ENCODE peak calls at places on chromosomes 5 and 9, in six cellular contexts. F, C, Y, O, R and P are unnamed samples.

GRCh38 chr5:137822158-137822764 is 45.4 kb upstream of the MYOT start:
- DNase-seq in F (peak; percentile 4), C (peak; percentile 22), Y (peak; percentile 65), O (no peak), R (no peak), P (no peak)

GRCh38 chr5:95417971-95418370 is 26.8 kb downstream of the FAM81B start:
- DNase-seq in F (no peak), C (no peak), Y (peak; percentile 6), O (no peak), R (no peak), P (no peak)

GRCh38 chr9:108113579-108113978 is 624.0 kb upstream of the KLF4 start:
- DNase-seq in F (no peak), C (no peak), Y (no peak), O (no peak), R (no peak), P (no peak)

GRCh38 chr5:102762095-102762534 is 7.0 kb downstream of the PAM start:
- DNase-seq in F (no peak), C (no peak), Y (peak; percentile 73), O (no peak), R (no peak), P (no peak)

GRCh38 chr9:21336467-21336866 is 1.3 kb upstream of the KLHL9 start:
- DNase-seq in F (no peak), C (no peak), Y (no peak), O (no peak), R (no peak), P (no peak)

GRCh38 chr5:6598351-6598900 is 34.4 kb downstream of the NSUN2 start:
- DNase-seq in F (no peak), C (no peak), Y (no peak), O (no peak), R (no peak), P (no peak)

GRCh38 chr5:53712327-53712726 is 151.9 kb downstream of the NDUFS4 start:
- DNase-seq in F (no peak), C (no peak), Y (no peak), O (no peak), R (no peak), P (no peak)

GRCh38 chr5:8508196-8508595 is 639.2 kb downstream of the MTRR start:
- DNase-seq in F (no peak), C (no peak), Y (peak; percentile 4), O (no peak), R (no peak), P (no peak)

GRCh38 chr9:85425153-85425611 is 316.6 kb downstream of the AGTPBP1 start:
- DNase-seq in F (no peak), C (peak; percentile 83), Y (peak; percentile 33), O (no peak), R (peak; percentile 3), P (no peak)

GRCh38 chr5:102579379-102579778 is 80.6 kb upstream of the SLCO6A1 start:
- DNase-seq in F (no peak), C (no peak), Y (no peak), O (no peak), R (no peak), P (no peak)

GRCh38 chr5:10635257-10635860 is 71.5 kb downstream of the ANKRD33B start:
- DNase-seq in F (no peak), C (no peak), Y (peak; percentile 40), O (no peak), R (peak; percentile 50), P (no peak)

GRCh38 chr5:143061161-143061945 is 291.2 kb downstream of the ARHGAP26 start:
- DNase-seq in F (no peak), C (no peak), Y (peak; percentile 79), O (no peak), R (no peak), P (no peak)

GRCh38 chr5:35087971-35088370 is 40.2 kb upstream of the AGXT2 start:
- DNase-seq in F (no peak), C (no peak), Y (peak; percentile 31), O (no peak), R (no peak), P (no peak)

GRCh38 chr5:6586647-6587042 is 46.2 kb downstream of the NSUN2 start:
- DNase-seq in F (no peak), C (no peak), Y (no peak), O (no peak), R (no peak), P (no peak)

GRCh38 chr9:138020795-138021182 is 143.2 kb downstream of the CACNA1B start:
- DNase-seq in F (no peak), C (no peak), Y (no peak), O (no peak), R (no peak), P (no peak)

GRCh38 chr5:126395198-126395597 is 28.0 kb upstream of the GRAMD2B start:
- DNase-seq in F (no peak), C (no peak), Y (peak; percentile 97), O (no peak), R (no peak), P (peak; percentile 63)

GRCh38 chr5:132069561-132069960 is 4.0 kb upstream of the CSF2 start:
- DNase-seq in F (no peak), C (no peak), Y (no peak), O (no peak), R (no peak), P (no peak)

GRCh38 chr9:113409481-113409880 is 994 bp downstream of the POLE3 start:
- DNase-seq in F (no peak), C (no peak), Y (peak; percentile 8), O (no peak), R (no peak), P (no peak)

GRCh38 chr9:130139251-130139650 is 33.0 kb upstream of the NCS1 start:
- DNase-seq in F (no peak), C (no peak), Y (no peak), O (no peak), R (no peak), P (no peak)

GRCh38 chr5:78009937-78010527 is 233.9 kb upstream of the TBCA start:
- DNase-seq in F (peak; percentile 9), C (no peak), Y (peak; percentile 90), O (no peak), R (no peak), P (no peak)

GRCh38 chr9:34507556-34507955 is 15.2 kb downstream of the ENHO start:
- DNase-seq in F (no peak), C (no peak), Y (no peak), O (no peak), R (no peak), P (no peak)

GRCh38 chr9:135339378-135339973 is 140.1 kb upstream of the PPP1R26 start:
- DNase-seq in F (no peak), C (no peak), Y (no peak), O (no peak), R (no peak), P (no peak)

GRCh38 chr9:98226968-98227367 is 28.5 kb downstream of the TBC1D2 start:
- DNase-seq in F (no peak), C (no peak), Y (no peak), O (no peak), R (no peak), P (no peak)

GRCh38 chr5:41346609-41347008 is 133.3 kb upstream of the C6 start:
- DNase-seq in F (no peak), C (no peak), Y (peak; percentile 67), O (no peak), R (no peak), P (no peak)

GRCh38 chr5:168592014-168592368 is 12.8 kb upstream of the PANK3 start:
- DNase-seq in F (no peak), C (no peak), Y (peak; percentile 69), O (no peak), R (no peak), P (no peak)

GRCh38 chr9:79302002-79302401 is 269.8 kb upstream of the TLE4 start:
- DNase-seq in F (no peak), C (no peak), Y (no peak), O (no peak), R (no peak), P (no peak)

GRCh38 chr9:129242971-129243561 is 65.0 kb upstream of the IER5L start:
- DNase-seq in F (no peak), C (no peak), Y (peak; percentile 55), O (no peak), R (no peak), P (no peak)

GRCh38 chr9:108953983-108954574 is 19.9 kb downstream of the ABITRAM start:
- DNase-seq in F (peak; percentile 27), C (peak; percentile 16), Y (peak; percentile 77), O (no peak), R (no peak), P (no peak)

GRCh38 chr5:54895816-54896341 is 89.5 kb downstream of the ESM1 start:
- DNase-seq in F (peak; percentile 31), C (no peak), Y (peak; percentile 84), O (no peak), R (no peak), P (no peak)

GRCh38 chr5:129496410-129496809 is 36.3 kb downstream of the ADAMTS19 start:
- DNase-seq in F (no peak), C (no peak), Y (no peak), O (no peak), R (no peak), P (no peak)

GRCh38 chr5:33297760-33298216 is 143.0 kb upstream of the TARS1 start:
- DNase-seq in F (no peak), C (no peak), Y (no peak), O (no peak), R (no peak), P (no peak)

GRCh38 chr9:4042966-4043365 is 256.9 kb downstream of the GLIS3 start:
- DNase-seq in F (no peak), C (no peak), Y (no peak), O (no peak), R (no peak), P (no peak)

GRCh38 chr5:14560091-14560595 is 21.4 kb upstream of the OTULINL start:
- DNase-seq in F (no peak), C (no peak), Y (no peak), O (peak; percentile 98), R (no peak), P (no peak)

GRCh38 chr5:2524620-2525019 is 226.9 kb downstream of the IRX2 start:
- DNase-seq in F (no peak), C (no peak), Y (no peak), O (no peak), R (no peak), P (no peak)